ENCODE peak calls at places on chromosome X, in nine cellular contexts. D is transverse colon; Q is H9; F is neural progenitor cell; R is mammary epithelial cell; P is CD4-positive, alpha-beta memory T cell; G is K562; O is aorta; C is CD8-positive, alpha-beta T cell. T is an unnamed sample.

GRCh38 chrX:130902446-130902782 is 595 bp downstream of the ENOX2 start:
- DNase-seq in Q (no peak), F (no peak), C (no peak), G (no peak), P (no peak), D (no peak), O (no peak), R (no peak), T (peak; percentile 9)

GRCh38 chrX:134683351-134683750 is 25.1 kb upstream of the PLAC1 start:
- DNase-seq in O (no peak), G (no peak), Q (no peak), F (no peak), D (no peak), R (no peak), C (no peak), P (no peak), T (no peak)

GRCh38 chrX:74343970-74344622 is 40.1 kb downstream of the ZCCHC13 start:
- DNase-seq in G (peak; percentile 78), P (peak; percentile 46), R (peak; percentile 92), C (peak; percentile 37), D (peak; percentile 63), F (peak; percentile 84), Q (peak; percentile 85), O (peak; percentile 51), T (peak; percentile 86)

GRCh38 chrX:1394731-1395501 is 3.0 kb upstream of the SLC25A6 start:
- DNase-seq in C (no peak), O (peak; percentile 45), Q (no peak), G (peak; percentile 32), R (no peak), D (no peak), F (no peak), P (no peak), T (no peak)

GRCh38 chrX:25084446-25084845 is 68.7 kb upstream of the ARX start:
- DNase-seq in F (no peak), O (no peak), C (no peak), R (no peak), G (no peak), Q (no peak), P (no peak), D (no peak), T (no peak)

GRCh38 chrX:1421433-1422134 is 29.7 kb upstream of the SLC25A6 start:
- DNase-seq in F (no peak), P (no peak), Q (no peak), R (no peak), D (no peak), O (peak; percentile 10), G (no peak), C (no peak), T (no peak)

GRCh38 chrX:109533631-109534030 is 3.0 kb upstream of the NXT2 start:
- DNase-seq in P (no peak), G (no peak), D (no peak), O (no peak), R (peak; percentile 48), Q (no peak), F (no peak), C (no peak), T (peak; percentile 57)

GRCh38 chrX:39755152-39756032 is 342.4 kb downstream of the BCOR start:
- DNase-seq in Q (peak; percentile 57), D (peak; percentile 83), G (peak; percentile 81), C (no peak), P (no peak), R (peak; percentile 89), F (peak; percentile 68), O (peak; percentile 92), T (peak; percentile 76)

GRCh38 chrX:34918856-34919255 is 23.7 kb upstream of the FAM47B start:
- DNase-seq in C (no peak), Q (peak; percentile 50), O (no peak), G (peak; percentile 0), P (no peak), F (peak; percentile 74), R (peak; percentile 39), D (no peak), T (no peak)

GRCh38 chrX:2584659-2585470 is 84.1 kb upstream of the DHRSX start:
- DNase-seq in D (no peak), F (peak; percentile 19), G (no peak), O (no peak), C (no peak), R (peak; percentile 31), Q (no peak), P (no peak), T (no peak)

GRCh38 chrX:152904151-152905080 is 6.5 kb downstream of the ZNF185 start:
- DNase-seq in Q (peak; percentile 70), O (peak; percentile 43), D (peak; percentile 51), R (peak; percentile 17), C (peak; percentile 43), F (peak; percentile 49), G (peak; percentile 62), P (peak; percentile 31), T (no peak)

GRCh38 chrX:150607200-150607599 is 38.8 kb downstream of the MTM1 start:
- DNase-seq in P (no peak), F (no peak), G (no peak), O (no peak), Q (no peak), R (no peak), C (no peak), D (no peak), T (no peak)

GRCh38 chrX:150615356-150615755 is 46.9 kb downstream of the MTM1 start:
- DNase-seq in Q (no peak), O (no peak), R (no peak), G (no peak), C (no peak), D (no peak), F (no peak), P (no peak), T (no peak)

GRCh38 chrX:150605603-150606002 is 37.2 kb downstream of the MTM1 start:
- DNase-seq in F (no peak), O (no peak), G (no peak), Q (no peak), C (no peak), P (no peak), D (no peak), R (no peak), T (no peak)

GRCh38 chrX:150610446-150610845 is 42.0 kb downstream of the MTM1 start:
- DNase-seq in R (no peak), P (no peak), G (no peak), F (no peak), C (no peak), O (no peak), Q (no peak), D (no peak), T (no peak)

GRCh38 chrX:150610038-150610437 is 41.6 kb downstream of the MTM1 start:
- DNase-seq in G (no peak), C (no peak), Q (no peak), F (no peak), O (no peak), D (no peak), P (no peak), R (no peak), T (no peak)
- H3K27me3 ChIP-seq in G (no peaks in the 10 kb centered on the region), C (no peaks in the 10 kb centered on the region), Q (no peaks in the 10 kb centered on the region), F (no peaks in the 10 kb centered on the region), O (no peaks in the 10 kb centered on the region), D (no peaks in the 10 kb centered on the region), P (no peaks in the 10 kb centered on the region), R (no peaks in the 10 kb centered on the region), T (no peaks in the 10 kb centered on the region)

GRCh38 chrX:49054073-49054762 is 4.6 kb upstream of the CCDC120 start:
- DNase-seq in P (no peak), G (no peak), R (no peak), O (no peak), D (no peak), C (no peak), Q (no peak), F (no peak), T (no peak)
- H3K27ac ChIP-seq in P (peak overlapping the region; percentile 78), G (no peak overlapping the region), R (no peak overlapping the region), O (peak overlapping the region; percentile 48), D (peak overlapping the region; percentile 87), C (peak overlapping the region; percentile 66), Q (no peak overlapping the region), F (no peak overlapping the region), T (no peak overlapping the region)

DNA sequence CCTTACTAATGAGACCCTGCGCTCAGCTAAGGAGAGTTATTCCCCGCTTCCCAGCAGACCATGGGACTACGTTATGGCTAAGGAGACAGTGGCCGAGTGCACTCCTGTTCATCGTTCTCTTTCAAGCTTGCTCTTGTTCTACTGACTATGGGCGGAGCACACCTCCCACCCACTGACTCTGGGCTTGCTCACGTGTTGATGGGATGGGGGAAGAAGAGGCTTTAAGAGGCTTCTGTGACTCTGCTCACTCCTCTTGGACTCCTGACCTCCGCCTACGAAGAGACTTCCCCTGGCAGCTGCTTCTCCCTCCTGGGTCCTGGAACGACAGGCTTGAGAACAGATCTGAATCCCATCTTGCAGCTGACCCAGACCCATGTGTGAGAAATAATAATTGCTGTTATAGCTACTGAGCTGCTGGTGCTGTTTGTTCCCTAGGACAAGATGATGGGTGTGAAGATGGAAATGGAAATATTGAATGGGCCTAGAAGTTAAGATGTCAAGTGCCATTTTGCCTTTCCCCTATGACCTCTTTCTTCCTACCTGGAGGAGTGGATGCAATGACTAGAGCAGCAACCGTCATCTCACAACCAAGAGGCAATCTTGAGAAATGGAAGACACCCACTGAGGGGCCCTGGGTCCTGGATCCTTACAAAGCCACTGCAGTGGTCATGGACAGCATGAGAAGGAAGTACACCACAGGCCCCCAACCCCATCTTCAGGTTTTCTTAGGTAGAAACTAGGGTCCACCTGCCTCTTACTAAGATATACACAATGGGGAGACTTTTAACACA is 38.7 kb upstream of the IRAK1 start:
- DNase-seq in D (no peak), R (no peak), C (no peak), Q (no peak), P (no peak), O (no peak), G (no peak), F (no peak), T (no peak)
- H3K4me1 ChIP-seq in D (peaks cover 9% of the 10 kb centered on the region), R (peaks cover 4% of the 10 kb centered on the region), C (peaks cover 40% of the 10 kb centered on the region), Q (no peaks in the 10 kb centered on the region), P (peaks cover 70% of the 10 kb centered on the region), O (no peaks in the 10 kb centered on the region), G (no peaks in the 10 kb centered on the region), F (no peaks in the 10 kb centered on the region), T (no peaks in the 10 kb centered on the region)

GRCh38 chrX:71919886-71920285 is 9.2 kb downstream of the NHSL2 start:
- DNase-seq in R (no peak), F (no peak), Q (no peak), G (no peak), P (no peak), D (no peak), C (no peak), O (no peak), T (no peak)

GRCh38 chrX:71923516-71923915 is 12.9 kb downstream of the NHSL2 start:
- DNase-seq in Q (no peak), D (no peak), R (no peak), P (no peak), O (no peak), G (no peak), C (no peak), F (no peak), T (no peak)

GRCh38 chrX:71927040-71927439 is 16.4 kb downstream of the NHSL2 start:
- DNase-seq in G (no peak), D (no peak), C (no peak), R (no peak), P (no peak), F (no peak), Q (no peak), O (no peak), T (no peak)

GRCh38 chrX:71919436-71919835 is 8.8 kb downstream of the NHSL2 start:
- DNase-seq in F (no peak), C (no peak), P (no peak), G (no peak), Q (no peak), R (no peak), D (no peak), O (no peak), T (no peak)

DNA sequence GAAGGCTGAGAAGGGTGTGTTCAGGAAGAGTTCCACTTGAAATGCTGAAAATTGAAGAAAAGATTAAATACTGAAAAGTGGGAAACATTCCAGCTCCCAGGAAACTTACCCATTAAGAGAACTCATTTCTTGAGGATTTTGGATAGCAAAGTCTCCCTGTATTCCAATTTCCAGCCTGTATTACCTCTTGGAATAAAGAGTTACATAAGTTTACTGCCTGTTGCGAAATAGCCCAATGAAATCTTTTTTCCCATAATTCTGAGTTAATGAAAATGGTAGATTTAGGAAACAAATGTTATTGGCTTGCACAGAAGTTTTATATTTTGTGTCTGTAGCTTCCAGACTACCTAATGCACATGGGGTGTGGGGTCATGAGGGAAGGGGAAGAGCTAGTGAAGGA is 12.1 kb downstream of the NHSL2 start:
- DNase-seq in R (no peak), F (no peak), C (no peak), D (no peak), P (no peak), O (no peak), G (no peak), Q (no peak), T (no peak)
- H3K27me3 ChIP-seq in R (no peaks in the 10 kb centered on the region), F (no peaks in the 10 kb centered on the region), C (no peaks in the 10 kb centered on the region), D (no peaks in the 10 kb centered on the region), P (no peaks in the 10 kb centered on the region), O (no peaks in the 10 kb centered on the region), G (peaks cover 11% of the 10 kb centered on the region), Q (no peaks in the 10 kb centered on the region), T (no peaks in the 10 kb centered on the region)

T was measured in foreskin keratinocyte.